ENCODE peak calls at places on chromosomes 5 and 9, in nine cellular contexts. S, Z, X, W, J, M, Y, Q and T are unnamed samples.

GRCh38 chr5:133933169-133933509 is 35.3 kb downstream of the C5orf15 start:
- DNase-seq in Q (peak; percentile 45), S (no peak), M (no peak), Y (no peak), Z (no peak), X (no peak), W (no peak), J (no peak), T (no peak)

GRCh38 chr5:159912033-159912800 is 4.1 kb upstream of the ADRA1B start:
- DNase-seq in Y (peak; percentile 78), M (no peak), W (peak; percentile 70), Q (peak; percentile 88), S (no peak), Z (no peak), J (peak; percentile 81), X (no peak), T (no peak)

GRCh38 chr5:61301820-61302563 is 30.1 kb upstream of the ZSWIM6 start:
- DNase-seq in W (peak; percentile 88), Z (no peak), M (no peak), Y (peak; percentile 96), X (no peak), S (no peak), Q (peak; percentile 99), J (peak; percentile 98), T (no peak)

GRCh38 chr9:88378317-88378716 is 9.9 kb upstream of the SPIN1 start:
- DNase-seq in X (no peak), Y (peak; percentile 11), J (no peak), M (no peak), Q (no peak), Z (no peak), S (no peak), W (no peak), T (peak; percentile 89)

GRCh38 chr9:128065907-128066712 is 1.0 kb downstream of the NAIF1 start:
- DNase-seq in Y (no peak), W (no peak), Q (no peak), Z (no peak), M (no peak), S (no peak), X (no peak), J (no peak), T (no peak)

GRCh38 chr5:10729320-10730133 is 31.5 kb downstream of the DAP start:
- DNase-seq in Y (no peak), J (no peak), S (no peak), X (no peak), W (no peak), Q (no peak), M (no peak), Z (no peak), T (no peak)

GRCh38 chr5:39376293-39376714 is 12.0 kb upstream of the C9 start:
- DNase-seq in Z (no peak), J (peak; percentile 76), Y (peak; percentile 67), X (peak; percentile 14), Q (peak; percentile 61), M (no peak), W (peak; percentile 36), S (no peak), T (peak; percentile 40)

GRCh38 chr5:25694805-25695204 is 1050.0 kb upstream of the CDH10 start:
- DNase-seq in S (no peak), Z (no peak), J (no peak), M (no peak), W (no peak), X (no peak), Q (no peak), Y (no peak), T (no peak)

GRCh38 chr5:60516688-60517087 is 183.3 kb downstream of the DEPDC1B start:
- DNase-seq in X (no peak), S (no peak), Y (no peak), Q (no peak), W (no peak), J (no peak), M (no peak), Z (no peak), T (no peak)

GRCh38 chr5:139369181-139369580 is 13.9 kb downstream of the SLC23A1 start:
- DNase-seq in W (peak; percentile 13), Z (no peak), M (no peak), S (no peak), J (no peak), Q (peak; percentile 21), Y (no peak), X (no peak), T (no peak)

GRCh38 chr5:168749391-168750100 is 170.4 kb upstream of the PANK3 start:
- DNase-seq in S (no peak), Y (no peak), Q (no peak), Z (no peak), X (no peak), W (no peak), M (no peak), J (no peak), T (no peak)

GRCh38 chr5:103744159-103744558 is 181.6 kb upstream of the NUDT12 start:
- DNase-seq in X (no peak), M (no peak), J (peak; percentile 81), Y (no peak), S (no peak), W (peak; percentile 27), Z (no peak), Q (peak; percentile 76), T (no peak)